ENCODE peak calls at places on chromosome 11, in seven cellular contexts. J, Z, U, S, I, E and C are unnamed samples.
A peak's percentile ranks its signal among the peaks of the same experiment; 100 is the strongest.

GRCh38 chr11:45400594-45400993 is 114.5 kb upstream of the SYT13 start:
- DNase-seq in J (peak; percentile 73), I (no peak), S (no peak), U (no peak), Z (no peak), E (peak; percentile 87), C (no peak)

GRCh38 chr11:119107538-119108150 is 500 bp downstream of the C2CD2L start:
- DNase-seq in I (no peak), J (no peak), E (no peak), Z (no peak), U (no peak), S (no peak), C (no peak)

GRCh38 chr11:119888119-119888518 is 159.1 kb upstream of the NECTIN1 start:
- DNase-seq in S (no peak), Z (no peak), E (no peak), I (no peak), U (no peak), J (no peak), C (no peak)

GRCh38 chr11:116148056-116148455 is 624.7 kb downstream of the BUD13 start:
- DNase-seq in Z (no peak), J (no peak), U (peak; percentile 54), I (no peak), E (no peak), S (no peak), C (peak; percentile 74)

GRCh38 chr11:128210148-128210940 is 377.0 kb downstream of the ETS1 start:
- DNase-seq in U (peak; percentile 53), J (peak; percentile 94), E (peak; percentile 95), S (no peak), I (peak; percentile 49), Z (peak; percentile 85), C (peak; percentile 97)

GRCh38 chr11:15969281-15969680 is 387.1 kb downstream of the SOX6 start:
- DNase-seq in E (peak; percentile 89), I (no peak), Z (peak; percentile 24), J (peak; percentile 93), S (no peak), U (no peak), C (peak; percentile 68)

GRCh38 chr11:45751430-45751829 is 53.5 kb upstream of the SLC35C1 start:
- DNase-seq in I (no peak), U (peak; percentile 55), S (peak; percentile 73), E (no peak), J (no peak), Z (no peak), C (peak; percentile 88)

GRCh38 chr11:15119826-15120225 is 5.1 kb downstream of the INSC start:
- DNase-seq in E (no peak), J (no peak), S (no peak), Z (no peak), U (no peak), I (no peak), C (no peak)

GRCh38 chr11:2737226-2737590 is 37.4 kb upstream of the KCNQ1OT1 start:
- DNase-seq in E (no peak), S (no peak), U (no peak), Z (no peak), I (no peak), J (no peak), C (no peak)

GRCh38 chr11:64437426-64437825 is 78.5 kb downstream of the RPS6KA4 start:
- DNase-seq in S (no peak), I (no peak), U (no peak), Z (peak; percentile 42), J (no peak), E (no peak), C (no peak)

GRCh38 chr11:72930011-72930410 is 115.8 kb downstream of the ATG16L2 start:
- DNase-seq in I (no peak), Z (no peak), S (no peak), U (no peak), J (peak; percentile 59), E (peak; percentile 17), C (peak; percentile 48)

GRCh38 chr11:106422585-106422984 is 345.1 kb downstream of the AASDHPPT start:
- DNase-seq in U (no peak), J (no peak), S (no peak), E (no peak), Z (no peak), I (no peak), C (no peak)

GRCh38 chr11:126585388-126586302 is 230.2 kb downstream of the ST3GAL4 start:
- DNase-seq in U (peak; percentile 81), E (peak; percentile 2), J (peak; percentile 96), I (no peak), S (no peak), Z (no peak), C (peak; percentile 86)

GRCh38 chr11:34501962-34502361 is 11.6 kb downstream of the ELF5 start:
- DNase-seq in S (no peak), I (no peak), U (no peak), E (no peak), J (no peak), Z (no peak), C (no peak)

GRCh38 chr11:125408281-125408680 is 87.8 kb downstream of the FEZ1 start:
- DNase-seq in S (no peak), J (no peak), E (no peak), I (no peak), Z (no peak), U (no peak), C (no peak)

GRCh38 chr11:129236850-129237249 is 44.7 kb upstream of the ARHGAP32 start:
- DNase-seq in I (no peak), J (no peak), E (no peak), U (no peak), Z (no peak), S (no peak), C (no peak)

GRCh38 chr11:9601041-9601875 is 27.8 kb downstream of the WEE1 start:
- DNase-seq in J (peak; percentile 89), Z (no peak), S (no peak), I (no peak), E (peak; percentile 82), U (peak; percentile 69), C (peak; percentile 94)

GRCh38 chr11:8631395-8632110 is 37.5 kb upstream of the STK33 start:
- DNase-seq in S (no peak), J (peak; percentile 93), I (no peak), Z (no peak), U (no peak), E (peak; percentile 81), C (no peak)

GRCh38 chr11:59894616-59895015 is 16.0 kb downstream of the OOSP3 start:
- DNase-seq in Z (no peak), J (no peak), S (no peak), E (no peak), I (no peak), U (no peak), C (no peak)

DNA sequence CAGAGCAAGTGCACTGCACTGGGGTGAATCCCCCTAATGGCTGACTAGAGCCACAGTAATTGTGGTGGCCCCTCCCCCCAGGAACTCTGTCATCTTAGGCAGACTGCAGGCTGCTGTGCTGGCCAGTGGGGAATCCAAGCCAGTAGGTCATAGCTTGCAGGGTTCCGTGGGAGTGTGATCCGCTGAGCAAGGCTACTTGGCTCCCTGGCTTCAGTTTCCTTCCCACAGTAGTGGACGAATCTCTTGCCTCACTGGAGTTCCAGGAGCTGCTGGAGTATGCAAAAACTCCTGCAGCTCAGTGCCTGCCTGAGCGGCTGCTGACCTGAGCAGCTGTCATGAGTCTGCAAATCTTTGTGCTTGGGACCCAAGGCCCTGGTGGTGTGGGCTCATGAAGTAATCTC is 13.2 kb downstream of the OOSP3 start:
- DNase-seq in Z (no peak), S (peak; percentile 15), I (no peak), E (peak; percentile 67), U (peak; percentile 79), J (no peak), C (peak; percentile 88)
- H2AK5ac ChIP-seq in Z (no peak overlapping the region), S (no peak overlapping the region), I (no peak overlapping the region), E (no peak overlapping the region), U (no peak overlapping the region), J (no peak overlapping the region), C (no peak overlapping the region)

GRCh38 chr11:80598905-80599304 is 1158.1 kb upstream of the TENM4 start:
- DNase-seq in U (no peak), I (no peak), Z (no peak), J (no peak), S (no peak), E (no peak), C (no peak)

GRCh38 chr11:80592546-80592945 is 1151.7 kb upstream of the TENM4 start:
- DNase-seq in U (no peak), J (no peak), E (peak; percentile 52), S (no peak), I (no peak), Z (no peak), C (no peak)

GRCh38 chr11:80595011-80595410 is 1154.2 kb upstream of the TENM4 start:
- DNase-seq in J (peak; percentile 68), S (no peak), I (no peak), U (no peak), Z (peak; percentile 17), E (peak; percentile 75), C (peak; percentile 82)

GRCh38 chr11:80596291-80596810 is 1155.5 kb upstream of the TENM4 start:
- DNase-seq in U (no peak), I (no peak), J (peak; percentile 4), E (no peak), S (no peak), Z (no peak), C (no peak)

DNA sequence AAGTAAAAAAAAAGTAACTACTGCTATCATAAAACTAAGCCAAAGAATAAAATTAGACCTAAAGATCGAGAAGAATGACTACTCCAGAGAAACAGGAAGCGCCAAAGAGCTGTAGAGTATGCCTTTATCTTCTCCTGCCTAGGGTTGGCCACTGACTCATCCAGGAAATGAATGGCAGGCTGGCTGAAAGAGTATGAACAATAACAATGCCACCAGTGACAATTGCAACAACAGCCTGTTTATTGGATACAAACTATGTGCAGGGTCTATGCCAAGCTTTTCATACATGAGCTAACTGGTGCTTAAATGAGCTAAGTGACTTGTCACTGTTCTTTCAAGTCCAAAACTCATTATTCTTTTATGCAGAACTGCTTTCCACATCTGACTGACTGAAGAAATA is 1153.2 kb upstream of the TENM4 start:
- DNase-seq in Z (peak; percentile 2), E (peak; percentile 80), S (no peak), U (no peak), I (no peak), J (peak; percentile 44), C (peak; percentile 67)
- H2BK5ac ChIP-seq in Z (no peak overlapping the region), E (no peak overlapping the region), S (no peak overlapping the region), U (no peak overlapping the region), I (no peak overlapping the region), J (no peak overlapping the region), C (no peak overlapping the region)

GRCh38 chr11:117670924-117671323 is 126.1 kb downstream of the DSCAML1 start:
- DNase-seq in J (no peak), I (peak; percentile 19), E (no peak), Z (no peak), U (peak; percentile 68), S (no peak), C (peak; percentile 28)
- H3K23ac ChIP-seq in J (no peak overlapping the region), I (no peak overlapping the region), E (no peak overlapping the region), Z (no peak overlapping the region), U (no peak overlapping the region), S (no peak overlapping the region), C (no peak overlapping the region)

GRCh38 chr11:86115542-86116385 is 46.9 kb upstream of the PICALM start:
- DNase-seq in I (no peak), U (no peak), E (no peak), Z (no peak), S (no peak), J (peak; percentile 62), C (peak; percentile 5)

GRCh38 chr11:86117706-86118050 is 48.8 kb upstream of the PICALM start:
- DNase-seq in E (no peak), S (no peak), Z (no peak), I (no peak), J (no peak), U (no peak), C (no peak)

GRCh38 chr11:86118201-86118600 is 49.3 kb upstream of the PICALM start:
- DNase-seq in E (no peak), S (no peak), J (no peak), U (no peak), Z (no peak), I (no peak), C (no peak)

GRCh38 chr11:86116386-86116726 is 47.5 kb upstream of the PICALM start:
- DNase-seq in Z (no peak), E (peak; percentile 38), S (no peak), I (no peak), U (no peak), J (peak; percentile 98), C (no peak)

GRCh38 chr11:86116996-86117705 is 48.3 kb upstream of the PICALM start:
- DNase-seq in J (peak; percentile 65), Z (peak; percentile 48), U (no peak), I (no peak), S (no peak), E (no peak), C (no peak)
- H2AK5ac ChIP-seq in J (peak overlapping the region; percentile 21), Z (no peak overlapping the region), U (no peak overlapping the region), I (no peak overlapping the region), S (no peak overlapping the region), E (peak overlapping the region; percentile 95), C (no peak overlapping the region)